ENCODE peak calls at places on chromosomes 7 and 10, in seven cellular contexts. Q is SK-N-SH, L is HCT116, K is H1, R is K562, P is GM12878, G is HepG2. V is an unnamed sample.

GRCh38 chr10:131943021-131943814 is 38.5 kb downstream of the BNIP3 start:
- DNase-seq in P (no peak), Q (peak), R (peak), L (no peak), K (peak), G (peak), V (peak)

GRCh38 chr10:125661418-125661941 is 21.5 kb downstream of the TEX36 start:
- DNase-seq in G (no peak), Q (no peak), R (no peak), P (no peak), L (no peak), K (no peak), V (no peak)

GRCh38 chr10:86295791-86296190 is 70.8 kb downstream of the GRID1 start:
- DNase-seq in G (no peak), R (no peak), Q (peak), L (no peak), P (no peak), K (no peak), V (no peak)

GRCh38 chr10:90413196-90413595 is 444.6 kb downstream of the HTR7 start:
- DNase-seq in G (no peak), L (no peak), K (no peak), R (no peak), Q (no peak), P (no peak), V (no peak)

GRCh38 chr10:114482480-114482879 is 78.2 kb upstream of the AFAP1L2 start:
- DNase-seq in L (no peak), K (no peak), Q (peak), P (no peak), G (no peak), R (no peak), V (no peak)

GRCh38 chr7:45402480-45403218 is 171.5 kb upstream of the ADCY1 start:
- DNase-seq in Q (no peak), G (no peak), K (no peak), R (no peak), L (no peak), P (peak), V (no peak)

GRCh38 chr10:32054087-32054486 is 2.1 kb downstream of the KIF5B start:
- DNase-seq in R (peak), P (no peak), G (peak), L (no peak), Q (no peak), K (no peak), V (peak)

GRCh38 chr10:112352044-112352443 is 21.9 kb upstream of the ACSL5 start:
- DNase-seq in G (peak), Q (no peak), R (no peak), L (no peak), P (no peak), K (no peak), V (no peak)

GRCh38 chr10:11724938-11725776 is 17.0 kb upstream of the ECHDC3 start:
- DNase-seq in Q (peak), K (no peak), L (peak), G (peak), P (peak), R (peak), V (peak)

GRCh38 chr7:37511852-37512377 is 63.3 kb upstream of the ELMO1 start:
- DNase-seq in R (no peak), L (no peak), G (no peak), P (no peak), K (no peak), Q (no peak), V (no peak)

GRCh38 chr7:24836084-24836483 is 78.8 kb upstream of the GSDME start:
- DNase-seq in G (no peak), K (no peak), R (no peak), L (no peak), Q (no peak), P (peak), V (no peak)

GRCh38 chr10:61992059-61992460 is 90.6 kb downstream of the ARID5B start:
- DNase-seq in G (no peak), Q (no peak), K (no peak), P (no peak), R (no peak), L (no peak), V (no peak)

GRCh38 chr10:71266147-71266917 is 52.7 kb upstream of the SLC29A3 start:
- DNase-seq in L (no peak), R (peak), P (no peak), K (no peak), Q (peak), G (peak), V (peak)

GRCh38 chr7:42987648-42988214 is 55.6 kb downstream of the MRPL32 start:
- DNase-seq in R (peak), Q (no peak), G (no peak), K (no peak), P (no peak), L (no peak), V (no peak)

GRCh38 chr7:130488376-130489139 is 3.3 kb upstream of the MEST start:
- DNase-seq in Q (peak), P (no peak), K (no peak), G (no peak), R (no peak), L (no peak), V (no peak)
- TF ChIP-seq JUND in Q (no peak), P (no peak), K (no peak), G (no peak), R (no peak), L (no peak), V (no peak)

GRCh38 chr10:101655581-101655980 is 39.4 kb downstream of the FBXW4 start:
- DNase-seq in Q (no peak), L (no peak), K (no peak), G (no peak), R (no peak), P (no peak), V (no peak)
- TF ChIP-seq JUND in Q (no peak), L (no peak), K (no peak), G (no peak), R (no peak), P (no peak), V (no peak)

GRCh38 chr10:17004801-17005380 is 124.7 kb downstream of the CUBN start:
- DNase-seq in R (no peak), L (no peak), P (no peak), Q (no peak), G (no peak), K (no peak), V (no peak)

GRCh38 chr10:17003151-17003550 is 126.5 kb downstream of the CUBN start:
- DNase-seq in G (no peak), R (peak), Q (peak), P (no peak), L (no peak), K (no peak), V (no peak)

GRCh38 chr10:17005621-17006566 is 123.7 kb downstream of the CUBN start:
- DNase-seq in R (no peak), P (no peak), L (no peak), G (no peak), K (no peak), Q (no peak), V (no peak)

GRCh38 chr10:17001961-17002749 is 127.5 kb downstream of the CUBN start:
- DNase-seq in K (no peak), L (no peak), R (no peak), G (no peak), P (no peak), Q (no peak), V (no peak)

GRCh38 chr10:17003666-17004065 is 125.9 kb downstream of the CUBN start:
- DNase-seq in Q (no peak), R (no peak), G (no peak), L (no peak), K (no peak), P (no peak), V (no peak)
- TF ChIP-seq JUND in Q (no peak), R (no peak), G (no peak), L (no peak), K (no peak), P (no peak), V (no peak)

GRCh38 chr7:105768898-105769507 is 107.4 kb downstream of the ATXN7L1 start:
- DNase-seq in G (no peak), L (no peak), P (no peak), Q (no peak), K (no peak), R (no peak), V (no peak)
- TF ChIP-seq JUND in G (no peak), L (no peak), P (no peak), Q (no peak), K (no peak), R (no peak), V (no peak)